ENCODE peak calls at places on chromosome 22, in six cellular contexts. One of them, this sample, is unnamed.

GRCh38 chr22:24247564-24248344 is 2.9 kb upstream of the GGT5 start:
- DNase-seq in stomach: peak; percentile 88
- DNase-seq in esophagus squamous epithelium: no peak
- DNase-seq in CD8-positive, alpha-beta T cell: peak; percentile 57
- DNase-seq in tibial artery: peak; percentile 97
- DNase-seq in left lung: peak; percentile 94
- DNase-seq in this sample: peak; percentile 13

GRCh38 chr22:44448271-44448780 is 49.7 kb downstream of the RTL6 start:
- DNase-seq in stomach: peak; percentile 72
- DNase-seq in esophagus squamous epithelium: no peak
- DNase-seq in CD8-positive, alpha-beta T cell: no peak
- DNase-seq in tibial artery: peak; percentile 72
- DNase-seq in left lung: peak; percentile 61
- DNase-seq in this sample: no peak

GRCh38 chr22:36238348-36239149 is 778 bp downstream of the APOL2 start:
- DNase-seq in stomach: no peak
- DNase-seq in esophagus squamous epithelium: no peak
- DNase-seq in CD8-positive, alpha-beta T cell: no peak
- DNase-seq in tibial artery: peak; percentile 54
- DNase-seq in left lung: no peak
- DNase-seq in this sample: no peak

GRCh38 chr22:35749808-35750207 is 32.1 kb downstream of the APOL5 start:
- DNase-seq in stomach: no peak
- DNase-seq in esophagus squamous epithelium: no peak
- DNase-seq in CD8-positive, alpha-beta T cell: no peak
- DNase-seq in tibial artery: no peak
- DNase-seq in left lung: no peak
- DNase-seq in this sample: no peak

GRCh38 chr22:30001459-30001858 is 78.8 kb upstream of the HORMAD2 start:
- DNase-seq in stomach: no peak
- DNase-seq in esophagus squamous epithelium: no peak
- DNase-seq in CD8-positive, alpha-beta T cell: no peak
- DNase-seq in tibial artery: no peak
- DNase-seq in left lung: no peak
- DNase-seq in this sample: no peak

GRCh38 chr22:17064498-17065100 is 20.2 kb upstream of the IL17RA start:
- DNase-seq in stomach: no peak
- DNase-seq in esophagus squamous epithelium: no peak
- DNase-seq in CD8-positive, alpha-beta T cell: no peak
- DNase-seq in tibial artery: no peak
- DNase-seq in left lung: no peak
- DNase-seq in this sample: no peak

GRCh38 chr22:24175160-24175808 is 6.0 kb upstream of the SUSD2 start:
- DNase-seq in stomach: peak; percentile 83
- DNase-seq in esophagus squamous epithelium: no peak
- DNase-seq in CD8-positive, alpha-beta T cell: peak; percentile 74
- DNase-seq in tibial artery: peak; percentile 87
- DNase-seq in left lung: peak; percentile 93
- DNase-seq in this sample: peak; percentile 37

GRCh38 chr22:27195104-27195503 is 537.7 kb downstream of the MIAT start:
- DNase-seq in stomach: no peak
- DNase-seq in esophagus squamous epithelium: no peak
- DNase-seq in CD8-positive, alpha-beta T cell: no peak
- DNase-seq in tibial artery: peak; percentile 38
- DNase-seq in left lung: peak; percentile 73
- DNase-seq in this sample: no peak

GRCh38 chr22:44369916-44370804 is 57.4 kb upstream of the SHISAL1 start:
- DNase-seq in stomach: no peak
- DNase-seq in esophagus squamous epithelium: no peak
- DNase-seq in CD8-positive, alpha-beta T cell: no peak
- DNase-seq in tibial artery: no peak
- DNase-seq in left lung: peak; percentile 37
- DNase-seq in this sample: no peak

GRCh38 chr22:29351042-29351441 is 35.5 kb upstream of the RASL10A start:
- DNase-seq in stomach: no peak
- DNase-seq in esophagus squamous epithelium: no peak
- DNase-seq in CD8-positive, alpha-beta T cell: no peak
- DNase-seq in tibial artery: no peak
- DNase-seq in left lung: no peak
- DNase-seq in this sample: no peak

GRCh38 chr22:24370426-24370825 is 57.0 kb upstream of the ADORA2A start:
- DNase-seq in stomach: no peak
- DNase-seq in esophagus squamous epithelium: no peak
- DNase-seq in CD8-positive, alpha-beta T cell: no peak
- DNase-seq in tibial artery: no peak
- DNase-seq in left lung: no peak
- DNase-seq in this sample: no peak

GRCh38 chr22:41532908-41533825 is 11.1 kb downstream of the POLR3H start:
- DNase-seq in stomach: peak; percentile 82
- DNase-seq in esophagus squamous epithelium: no peak
- DNase-seq in CD8-positive, alpha-beta T cell: peak; percentile 70
- DNase-seq in tibial artery: peak; percentile 56
- DNase-seq in left lung: peak; percentile 89
- DNase-seq in this sample: peak; percentile 39

GRCh38 chr22:17872491-17872890 is 98.2 kb upstream of the BID start:
- DNase-seq in stomach: no peak
- DNase-seq in esophagus squamous epithelium: no peak
- DNase-seq in CD8-positive, alpha-beta T cell: no peak
- DNase-seq in tibial artery: no peak
- DNase-seq in left lung: no peak
- DNase-seq in this sample: no peak

GRCh38 chr22:46828323-46829139 is 66.1 kb downstream of the TBC1D22A start:
- DNase-seq in stomach: no peak
- DNase-seq in esophagus squamous epithelium: no peak
- DNase-seq in CD8-positive, alpha-beta T cell: no peak
- DNase-seq in tibial artery: no peak
- DNase-seq in left lung: no peak
- DNase-seq in this sample: no peak

GRCh38 chr22:24271406-24271760 is 752 bp downstream of the SPECC1L start:
- DNase-seq in stomach: no peak
- DNase-seq in esophagus squamous epithelium: no peak
- DNase-seq in CD8-positive, alpha-beta T cell: no peak
- DNase-seq in tibial artery: peak; percentile 64
- DNase-seq in left lung: no peak
- DNase-seq in this sample: no peak

GRCh38 chr22:44919691-44920090 is 90.1 kb downstream of the PHF21B start:
- DNase-seq in stomach: no peak
- DNase-seq in esophagus squamous epithelium: no peak
- DNase-seq in CD8-positive, alpha-beta T cell: no peak
- DNase-seq in tibial artery: no peak
- DNase-seq in left lung: peak; percentile 37
- DNase-seq in this sample: no peak

GRCh38 chr22:35072939-35073338 is 7.0 kb downstream of the ISX start:
- DNase-seq in stomach: no peak
- DNase-seq in esophagus squamous epithelium: no peak
- DNase-seq in CD8-positive, alpha-beta T cell: no peak
- DNase-seq in tibial artery: no peak
- DNase-seq in left lung: no peak
- DNase-seq in this sample: no peak

GRCh38 chr22:26735019-26735409 is 77.6 kb downstream of the MIAT start:
- DNase-seq in stomach: no peak
- DNase-seq in esophagus squamous epithelium: no peak
- DNase-seq in CD8-positive, alpha-beta T cell: no peak
- DNase-seq in tibial artery: no peak
- DNase-seq in left lung: no peak
- DNase-seq in this sample: no peak

GRCh38 chr22:44724859-44725258 is 22.9 kb downstream of the PRR5 start:
- DNase-seq in stomach: no peak
- DNase-seq in esophagus squamous epithelium: no peak
- DNase-seq in CD8-positive, alpha-beta T cell: no peak
- DNase-seq in tibial artery: no peak
- DNase-seq in left lung: no peak
- DNase-seq in this sample: no peak

GRCh38 chr22:32030508-32031247 is 12.4 kb upstream of the SLC5A1 start:
- DNase-seq in stomach: no peak
- DNase-seq in esophagus squamous epithelium: no peak
- DNase-seq in CD8-positive, alpha-beta T cell: no peak
- DNase-seq in tibial artery: no peak
- DNase-seq in left lung: no peak
- DNase-seq in this sample: no peak

GRCh38 chr22:32037236-32037635 is 5.8 kb upstream of the SLC5A1 start:
- DNase-seq in stomach: no peak
- DNase-seq in esophagus squamous epithelium: no peak
- DNase-seq in CD8-positive, alpha-beta T cell: no peak
- DNase-seq in tibial artery: no peak
- DNase-seq in left lung: no peak
- DNase-seq in this sample: no peak

GRCh38 chr22:32034275-32034674 is 8.8 kb upstream of the SLC5A1 start:
- DNase-seq in stomach: no peak
- DNase-seq in esophagus squamous epithelium: no peak
- DNase-seq in CD8-positive, alpha-beta T cell: no peak
- DNase-seq in tibial artery: no peak
- DNase-seq in left lung: no peak
- DNase-seq in this sample: no peak

DNA sequence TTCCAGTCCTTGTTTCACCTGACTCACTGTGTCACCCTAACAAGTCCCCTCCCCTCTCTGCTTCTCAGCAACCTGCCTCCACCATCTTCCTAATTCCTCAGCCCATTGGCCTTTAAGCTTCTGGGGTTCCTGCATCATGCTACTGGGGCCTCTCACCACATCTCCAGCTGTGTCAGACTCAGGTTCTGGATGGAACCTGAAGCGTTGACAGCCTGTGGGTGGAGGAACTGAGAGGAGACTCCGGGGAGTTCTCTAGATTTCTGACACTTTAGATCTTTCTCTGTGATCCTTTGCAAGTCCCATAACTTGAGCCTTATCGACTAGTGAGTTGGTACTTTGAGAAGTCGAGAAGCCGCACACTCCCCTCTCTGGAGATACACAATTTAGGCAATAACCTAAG is 11.6 kb upstream of the SLC5A1 start:
- DNase-seq in stomach: no peak
- DNase-seq in esophagus squamous epithelium: no peak
- DNase-seq in CD8-positive, alpha-beta T cell: no peak
- DNase-seq in tibial artery: no peak
- DNase-seq in left lung: no peak
- DNase-seq in this sample: no peak
- H3K27ac ChIP-seq in stomach: no peak overlapping the region
- H3K27ac ChIP-seq in esophagus squamous epithelium: no peak overlapping the region
- H3K27ac ChIP-seq in CD8-positive, alpha-beta T cell: no peak overlapping the region
- H3K27ac ChIP-seq in tibial artery: no peak overlapping the region
- H3K27ac ChIP-seq in left lung: no peak overlapping the region
- H3K27ac ChIP-seq in this sample: no peak overlapping the region

DNA sequence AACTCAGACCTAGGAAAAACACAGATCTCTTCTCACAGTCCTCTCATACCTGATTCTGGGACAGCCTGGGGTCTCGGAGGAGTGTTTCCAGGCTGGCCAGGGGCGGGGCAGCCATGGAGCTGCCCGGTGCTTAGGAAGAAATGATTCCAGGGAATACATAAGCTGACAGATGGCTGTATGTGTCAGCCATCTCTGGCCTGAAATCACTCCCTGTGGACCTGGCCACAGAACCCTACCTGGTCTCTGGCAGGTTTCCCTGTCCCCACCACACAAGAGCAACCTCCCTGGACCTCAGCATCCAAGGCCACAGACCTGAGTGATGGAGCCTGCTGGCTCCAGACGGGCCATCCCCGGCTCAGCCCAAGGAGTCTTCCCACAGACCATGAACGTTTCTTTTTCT is 10.0 kb downstream of the GGA1 start:
- DNase-seq in stomach: no peak
- DNase-seq in esophagus squamous epithelium: no peak
- DNase-seq in CD8-positive, alpha-beta T cell: no peak
- DNase-seq in tibial artery: no peak
- DNase-seq in left lung: no peak
- DNase-seq in this sample: no peak
- H3K36me3 ChIP-seq in stomach: peaks cover 96% of the 10 kb centered on the region
- H3K36me3 ChIP-seq in esophagus squamous epithelium: peaks cover 96% of the 10 kb centered on the region
- H3K36me3 ChIP-seq in CD8-positive, alpha-beta T cell: peaks cover 29% of the 10 kb centered on the region
- H3K36me3 ChIP-seq in tibial artery: peaks cover 55% of the 10 kb centered on the region
- H3K36me3 ChIP-seq in left lung: no peaks in the 10 kb centered on the region
- H3K36me3 ChIP-seq in this sample: peaks cover 59% of the 10 kb centered on the region

GRCh38 chr22:20391222-20391621 is 2.7 kb upstream of the ZNF74 start:
- DNase-seq in stomach: no peak
- DNase-seq in esophagus squamous epithelium: no peak
- DNase-seq in CD8-positive, alpha-beta T cell: no peak
- DNase-seq in tibial artery: no peak
- DNase-seq in left lung: no peak
- DNase-seq in this sample: no peak

GRCh38 chr22:20392983-20393704 is 807 bp upstream of the ZNF74 start:
- DNase-seq in stomach: no peak
- DNase-seq in esophagus squamous epithelium: no peak
- DNase-seq in CD8-positive, alpha-beta T cell: no peak
- DNase-seq in tibial artery: no peak
- DNase-seq in left lung: peak; percentile 76
- DNase-seq in this sample: no peak

GRCh38 chr22:20395181-20395896 is 1.4 kb downstream of the ZNF74 start:
- DNase-seq in stomach: no peak
- DNase-seq in esophagus squamous epithelium: no peak
- DNase-seq in CD8-positive, alpha-beta T cell: no peak
- DNase-seq in tibial artery: no peak
- DNase-seq in left lung: no peak
- DNase-seq in this sample: no peak

GRCh38 chr22:20395897-20396287 is 1.9 kb downstream of the ZNF74 start:
- DNase-seq in stomach: no peak
- DNase-seq in esophagus squamous epithelium: no peak
- DNase-seq in CD8-positive, alpha-beta T cell: no peak
- DNase-seq in tibial artery: no peak
- DNase-seq in left lung: no peak
- DNase-seq in this sample: no peak

GRCh38 chr22:20393705-20394476 is at the start of gene ZNF74:
- DNase-seq in stomach: peak; percentile 90
- DNase-seq in esophagus squamous epithelium: peak; percentile 34
- DNase-seq in CD8-positive, alpha-beta T cell: peak; percentile 84
- DNase-seq in tibial artery: peak; percentile 89
- DNase-seq in left lung: peak; percentile 95
- DNase-seq in this sample: peak; percentile 71
- H3K4me3 ChIP-seq in stomach: peak within 1 kb of the TSS; percentile 91
- H3K4me3 ChIP-seq in esophagus squamous epithelium: peak within 1 kb of the TSS; percentile 68
- H3K4me3 ChIP-seq in CD8-positive, alpha-beta T cell: peak within 1 kb of the TSS; percentile 69
- H3K4me3 ChIP-seq in tibial artery: peak within 1 kb of the TSS; percentile 80
- H3K4me3 ChIP-seq in left lung: peak within 1 kb of the TSS; percentile 79
- H3K4me3 ChIP-seq in this sample: peak within 1 kb of the TSS; percentile 87

DNA sequence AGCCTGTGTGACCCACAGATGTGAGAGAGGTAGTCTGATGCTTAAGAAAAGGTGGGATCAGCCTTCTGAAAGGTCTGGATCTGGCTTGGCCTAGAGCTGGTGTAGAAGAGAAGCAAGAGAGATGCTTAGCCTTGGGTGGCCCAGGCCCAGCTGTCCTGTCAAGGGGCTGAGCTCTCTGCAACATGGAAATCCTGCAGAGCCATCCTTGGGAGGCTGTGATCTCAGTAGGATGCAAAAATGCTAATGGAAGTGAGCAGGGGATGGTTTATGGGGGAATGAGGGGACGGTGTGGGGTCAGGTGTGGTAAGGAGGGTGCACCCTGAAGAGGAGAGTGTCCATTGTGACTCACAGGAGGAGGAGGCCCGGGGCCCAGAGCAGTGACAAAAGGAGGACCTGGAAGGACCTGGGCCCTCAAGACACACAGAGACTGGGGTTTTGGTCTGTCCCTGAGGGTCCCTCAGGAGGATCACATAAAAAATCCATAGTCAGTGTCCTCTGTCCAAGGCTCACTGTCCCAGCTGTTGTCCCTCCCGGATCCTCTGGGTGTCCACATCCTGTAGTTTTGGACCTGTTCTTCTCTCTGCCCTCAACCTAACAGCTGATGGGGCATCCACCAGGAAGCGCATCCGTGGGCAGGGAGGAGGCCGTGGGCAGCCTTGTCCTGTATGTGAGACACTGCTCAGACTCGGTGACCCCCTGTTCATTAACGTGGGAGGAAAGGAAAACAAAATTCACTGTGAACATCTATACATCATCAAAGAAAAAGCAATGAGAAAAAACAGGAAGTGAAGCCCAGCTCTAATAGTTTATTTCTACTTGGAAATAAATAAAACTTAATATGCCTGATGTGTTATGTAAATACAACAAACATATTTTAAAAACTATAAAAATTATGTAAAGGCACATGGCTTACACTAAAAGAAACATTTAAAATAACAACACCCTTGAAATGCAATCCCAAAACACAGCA is 129.8 kb downstream of the ZNF280B start:
- DNase-seq in stomach: no peak
- DNase-seq in esophagus squamous epithelium: no peak
- DNase-seq in CD8-positive, alpha-beta T cell: no peak
- DNase-seq in tibial artery: no peak
- DNase-seq in left lung: no peak
- DNase-seq in this sample: no peak
- H3K27ac ChIP-seq in stomach: no peak overlapping the region
- H3K27ac ChIP-seq in esophagus squamous epithelium: no peak overlapping the region
- H3K27ac ChIP-seq in CD8-positive, alpha-beta T cell: no peak overlapping the region
- H3K27ac ChIP-seq in tibial artery: no peak overlapping the region
- H3K27ac ChIP-seq in left lung: no peak overlapping the region
- H3K27ac ChIP-seq in this sample: no peak overlapping the region

This sample was measured in effector memory CD4-positive, alpha-beta T cell.